ENCODE peak calls at places on chromosomes 1 and 21, in nine cellular contexts. One of them, this sample, is unnamed.

GRCh38 chr1:42259059-42259738 is 75.8 kb downstream of the FOXJ3 start:
- DNase-seq in colonic mucosa: no peak
- DNase-seq in substantia nigra: peak; percentile 19
- DNase-seq in T-helper 2 cell: no peak
- DNase-seq in activated T-cell treated with anti-CD3 and anti-CD28 coated beads, Interleukin-2, amount 50 U/mL, for 72 hours: no peak
- DNase-seq in tibial artery: peak; percentile 29
- DNase-seq in neural crest cell: no peak
- DNase-seq in left colon: no peak
- DNase-seq in HT1080: no peak
- DNase-seq in this sample: peak; percentile 36

GRCh38 chr1:181111559-181111958 is 23.1 kb downstream of the IER5 start:
- DNase-seq in colonic mucosa: no peak
- DNase-seq in HT1080: peak; percentile 54
- DNase-seq in substantia nigra: no peak
- DNase-seq in tibial artery: no peak
- DNase-seq in activated T-cell treated with anti-CD3 and anti-CD28 coated beads, Interleukin-2, amount 50 U/mL, for 72 hours: no peak
- DNase-seq in left colon: no peak
- DNase-seq in neural crest cell: no peak
- DNase-seq in T-helper 2 cell: no peak
- DNase-seq in this sample: peak; percentile 66

GRCh38 chr1:87367549-87367948 is 38.9 kb downstream of the LMO4 start:
- DNase-seq in colonic mucosa: no peak
- DNase-seq in left colon: no peak
- DNase-seq in tibial artery: no peak
- DNase-seq in neural crest cell: no peak
- DNase-seq in T-helper 2 cell: no peak
- DNase-seq in substantia nigra: no peak
- DNase-seq in HT1080: no peak
- DNase-seq in activated T-cell treated with anti-CD3 and anti-CD28 coated beads, Interleukin-2, amount 50 U/mL, for 72 hours: no peak
- DNase-seq in this sample: no peak

GRCh38 chr21:17463441-17463840 is 49.4 kb upstream of the CXADR start:
- DNase-seq in activated T-cell treated with anti-CD3 and anti-CD28 coated beads, Interleukin-2, amount 50 U/mL, for 72 hours: no peak
- DNase-seq in colonic mucosa: no peak
- DNase-seq in T-helper 2 cell: no peak
- DNase-seq in left colon: no peak
- DNase-seq in neural crest cell: no peak
- DNase-seq in HT1080: peak; percentile 29
- DNase-seq in tibial artery: no peak
- DNase-seq in substantia nigra: no peak
- DNase-seq in this sample: peak; percentile 75

GRCh38 chr21:36647279-36648093 is 51.4 kb upstream of the SIM2 start:
- DNase-seq in colonic mucosa: no peak
- DNase-seq in neural crest cell: no peak
- DNase-seq in tibial artery: no peak
- DNase-seq in T-helper 2 cell: no peak
- DNase-seq in activated T-cell treated with anti-CD3 and anti-CD28 coated beads, Interleukin-2, amount 50 U/mL, for 72 hours: no peak
- DNase-seq in substantia nigra: no peak
- DNase-seq in left colon: no peak
- DNase-seq in HT1080: peak; percentile 45
- DNase-seq in this sample: peak; percentile 79

GRCh38 chr21:41222247-41223068 is 54.5 kb downstream of the BACE2 start:
- DNase-seq in tibial artery: no peak
- DNase-seq in colonic mucosa: no peak
- DNase-seq in left colon: no peak
- DNase-seq in activated T-cell treated with anti-CD3 and anti-CD28 coated beads, Interleukin-2, amount 50 U/mL, for 72 hours: no peak
- DNase-seq in neural crest cell: no peak
- DNase-seq in HT1080: no peak
- DNase-seq in substantia nigra: no peak
- DNase-seq in T-helper 2 cell: no peak
- DNase-seq in this sample: peak; percentile 54

GRCh38 chr1:68359045-68359444 is 90.7 kb downstream of the RPE65 start:
- DNase-seq in substantia nigra: no peak
- DNase-seq in left colon: no peak
- DNase-seq in T-helper 2 cell: no peak
- DNase-seq in neural crest cell: no peak
- DNase-seq in HT1080: no peak
- DNase-seq in tibial artery: no peak
- DNase-seq in activated T-cell treated with anti-CD3 and anti-CD28 coated beads, Interleukin-2, amount 50 U/mL, for 72 hours: no peak
- DNase-seq in colonic mucosa: no peak
- DNase-seq in this sample: peak; percentile 73

GRCh38 chr1:28415246-28415645 is 45.7 kb downstream of the PHACTR4 start:
- DNase-seq in HT1080: no peak
- DNase-seq in substantia nigra: no peak
- DNase-seq in activated T-cell treated with anti-CD3 and anti-CD28 coated beads, Interleukin-2, amount 50 U/mL, for 72 hours: no peak
- DNase-seq in tibial artery: no peak
- DNase-seq in left colon: no peak
- DNase-seq in neural crest cell: no peak
- DNase-seq in T-helper 2 cell: no peak
- DNase-seq in colonic mucosa: no peak
- DNase-seq in this sample: no peak

GRCh38 chr1:168786476-168787330 is 57.7 kb upstream of the DPT start:
- DNase-seq in colonic mucosa: no peak
- DNase-seq in activated T-cell treated with anti-CD3 and anti-CD28 coated beads, Interleukin-2, amount 50 U/mL, for 72 hours: no peak
- DNase-seq in neural crest cell: no peak
- DNase-seq in substantia nigra: no peak
- DNase-seq in HT1080: peak; percentile 17
- DNase-seq in T-helper 2 cell: no peak
- DNase-seq in tibial artery: no peak
- DNase-seq in left colon: no peak
- DNase-seq in this sample: peak; percentile 53

GRCh38 chr1:205580923-205581180 is 51.0 kb downstream of the ELK4 start:
- DNase-seq in HT1080: no peak
- DNase-seq in substantia nigra: no peak
- DNase-seq in tibial artery: no peak
- DNase-seq in activated T-cell treated with anti-CD3 and anti-CD28 coated beads, Interleukin-2, amount 50 U/mL, for 72 hours: no peak
- DNase-seq in colonic mucosa: peak; percentile 16
- DNase-seq in T-helper 2 cell: no peak
- DNase-seq in left colon: no peak
- DNase-seq in neural crest cell: no peak
- DNase-seq in this sample: no peak

GRCh38 chr1:30745156-30745833 is 12.3 kb downstream of the LAPTM5 start:
- DNase-seq in left colon: no peak
- DNase-seq in activated T-cell treated with anti-CD3 and anti-CD28 coated beads, Interleukin-2, amount 50 U/mL, for 72 hours: no peak
- DNase-seq in T-helper 2 cell: no peak
- DNase-seq in colonic mucosa: no peak
- DNase-seq in neural crest cell: no peak
- DNase-seq in tibial artery: no peak
- DNase-seq in HT1080: no peak
- DNase-seq in substantia nigra: no peak
- DNase-seq in this sample: no peak

GRCh38 chr1:2978691-2979190 is 42.5 kb upstream of the ACTRT2 start:
- DNase-seq in neural crest cell: no peak
- DNase-seq in T-helper 2 cell: no peak
- DNase-seq in tibial artery: no peak
- DNase-seq in left colon: peak; percentile 13
- DNase-seq in activated T-cell treated with anti-CD3 and anti-CD28 coated beads, Interleukin-2, amount 50 U/mL, for 72 hours: no peak
- DNase-seq in substantia nigra: no peak
- DNase-seq in colonic mucosa: no peak
- DNase-seq in HT1080: no peak
- DNase-seq in this sample: no peak

GRCh38 chr1:55481634-55482033 is 266.5 kb upstream of the USP24 start:
- DNase-seq in T-helper 2 cell: no peak
- DNase-seq in left colon: no peak
- DNase-seq in neural crest cell: no peak
- DNase-seq in HT1080: no peak
- DNase-seq in activated T-cell treated with anti-CD3 and anti-CD28 coated beads, Interleukin-2, amount 50 U/mL, for 72 hours: no peak
- DNase-seq in tibial artery: no peak
- DNase-seq in substantia nigra: no peak
- DNase-seq in colonic mucosa: no peak
- DNase-seq in this sample: no peak

GRCh38 chr1:228830954-228831481 is 95.7 kb downstream of the RHOU start:
- DNase-seq in neural crest cell: no peak
- DNase-seq in T-helper 2 cell: no peak
- DNase-seq in left colon: no peak
- DNase-seq in activated T-cell treated with anti-CD3 and anti-CD28 coated beads, Interleukin-2, amount 50 U/mL, for 72 hours: no peak
- DNase-seq in substantia nigra: no peak
- DNase-seq in HT1080: peak; percentile 77
- DNase-seq in colonic mucosa: no peak
- DNase-seq in tibial artery: no peak
- DNase-seq in this sample: peak; percentile 83

GRCh38 chr1:55632906-55633305 is 417.7 kb upstream of the USP24 start:
- DNase-seq in substantia nigra: no peak
- DNase-seq in T-helper 2 cell: no peak
- DNase-seq in tibial artery: no peak
- DNase-seq in activated T-cell treated with anti-CD3 and anti-CD28 coated beads, Interleukin-2, amount 50 U/mL, for 72 hours: no peak
- DNase-seq in HT1080: no peak
- DNase-seq in left colon: no peak
- DNase-seq in neural crest cell: no peak
- DNase-seq in colonic mucosa: no peak
- DNase-seq in this sample: peak; percentile 47

This sample was measured in M059J.